ENCODE peak calls at places on chromosomes 7 and 10, in six cellular contexts. D, Y, J, B, F and P are unnamed samples.

GRCh38 chr10:114694062-114694461 is 36.0 kb upstream of the ABLIM1 start:
- DNase-seq in Y (peak; percentile 26), D (no peak), F (no peak), B (peak; percentile 45), J (no peak), P (no peak)

GRCh38 chr7:98903246-98903645 is 24.9 kb downstream of the TRRAP start:
- DNase-seq in B (no peak), J (no peak), F (no peak), Y (no peak), D (no peak), P (no peak)

GRCh38 chr7:94041529-94041928 is 37.4 kb upstream of the BET1 start:
- DNase-seq in J (no peak), F (no peak), Y (peak; percentile 42), B (peak; percentile 42), D (no peak), P (no peak)

GRCh38 chr7:125386211-125386610 is 456.6 kb upstream of the POT1 start:
- DNase-seq in D (no peak), B (no peak), Y (no peak), F (no peak), J (no peak), P (no peak)

GRCh38 chr7:148485618-148486017 is 104.9 kb upstream of the C7orf33 start:
- DNase-seq in B (no peak), J (no peak), F (no peak), D (no peak), Y (peak; percentile 12), P (no peak)

GRCh38 chr10:3149918-3150317 is 22.7 kb downstream of the PITRM1 start:
- DNase-seq in B (no peak), F (no peak), Y (no peak), J (no peak), D (no peak), P (no peak)

GRCh38 chr7:95972554-95972953 is 200.2 kb downstream of the DYNC1I1 start:
- DNase-seq in J (no peak), F (no peak), Y (no peak), B (no peak), D (no peak), P (no peak)

GRCh38 chr7:111560773-111561658 is 1.3 kb downstream of the IMMP2L start:
- DNase-seq in D (no peak), B (peak; percentile 48), Y (peak; percentile 74), F (peak; percentile 10), J (no peak), P (no peak)

GRCh38 chr10:9868499-9868898 is 1149.2 kb upstream of the CELF2 start:
- DNase-seq in B (no peak), J (no peak), F (no peak), Y (no peak), D (no peak), P (no peak)

GRCh38 chr10:101225846-101226361 is 3.4 kb downstream of the LBX1 start:
- DNase-seq in J (no peak), Y (no peak), F (no peak), D (no peak), B (no peak), P (no peak)

GRCh38 chr10:101222683-101223273 is 6.5 kb downstream of the LBX1 start:
- DNase-seq in J (no peak), D (no peak), F (peak; percentile 63), Y (no peak), B (no peak), P (no peak)

GRCh38 chr10:101224910-101225823 is 4.1 kb downstream of the LBX1 start:
- DNase-seq in B (no peak), D (no peak), J (no peak), Y (no peak), F (peak; percentile 77), P (no peak)

GRCh38 chr10:101223274-101224059 is 5.8 kb downstream of the LBX1 start:
- DNase-seq in F (peak; percentile 61), B (no peak), D (no peak), Y (no peak), J (no peak), P (no peak)

GRCh38 chr10:101224060-101224909 is 5.0 kb downstream of the LBX1 start:
- DNase-seq in D (no peak), Y (no peak), B (no peak), J (no peak), F (peak; percentile 42), P (no peak)
- H3K27me3 ChIP-seq in D (peaks cover 100% of the 10 kb centered on the region), Y (peaks cover 99% of the 10 kb centered on the region), B (peaks cover 48% of the 10 kb centered on the region), J (peaks cover 3% of the 10 kb centered on the region), F (peaks cover 100% of the 10 kb centered on the region), P (peaks cover 8% of the 10 kb centered on the region)

GRCh38 chr10:86642499-86642898 is 11.8 kb upstream of the OPN4 start:
- DNase-seq in D (no peak), J (no peak), B (peak; percentile 78), Y (peak; percentile 60), F (no peak), P (no peak)
- TF ChIP-seq CTCF in D (no peak), J (no peak), B (no peak), Y (peak; percentile 18), F (no peak), P (no peak)

DNA sequence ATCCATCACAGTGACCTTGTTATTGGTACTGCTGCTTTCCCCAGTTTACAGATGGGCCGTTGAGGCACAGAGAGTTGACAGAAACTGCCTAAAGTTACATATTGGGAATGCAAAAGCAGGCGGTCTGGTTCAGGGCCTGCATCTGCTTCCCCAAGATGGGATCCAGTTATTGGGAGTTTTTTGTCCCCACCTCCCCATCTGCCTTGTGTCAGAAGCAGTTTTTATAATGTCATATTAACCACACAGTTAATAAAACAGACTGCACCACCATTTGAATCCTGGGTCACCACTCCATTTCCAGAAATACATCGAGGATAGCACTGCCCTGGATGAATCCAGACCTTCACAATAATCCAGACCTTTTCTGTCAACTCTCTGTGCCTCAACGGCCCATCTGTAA is 67.9 kb downstream of the CELF2 start:
- DNase-seq in B (no peak), Y (no peak), D (no peak), F (no peak), J (no peak), P (no peak)
- H3K27me3 ChIP-seq in B (no peaks in the 10 kb centered on the region), Y (no peaks in the 10 kb centered on the region), D (no peaks in the 10 kb centered on the region), F (no peaks in the 10 kb centered on the region), J (no peaks in the 10 kb centered on the region), P (no peaks in the 10 kb centered on the region)

DNA sequence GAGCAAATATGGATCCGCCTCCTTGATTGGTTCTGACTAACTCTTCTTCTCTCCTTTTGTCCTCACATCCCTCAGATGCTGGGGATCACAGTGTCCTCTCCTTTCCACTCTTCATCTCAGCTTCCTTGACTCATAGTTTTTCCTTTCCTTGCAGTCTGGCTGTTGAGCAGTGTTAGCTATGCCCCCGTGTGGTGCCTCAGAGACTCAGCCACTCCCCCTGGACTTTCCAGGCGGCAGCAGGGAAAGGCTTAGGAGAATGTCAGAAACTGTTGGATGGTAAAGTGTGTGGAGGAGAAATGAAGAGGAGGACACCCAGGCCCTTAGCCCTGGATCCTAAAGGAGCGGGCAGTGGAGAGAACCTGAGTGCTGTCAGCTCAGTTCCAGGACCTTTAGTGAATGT is 267.5 kb downstream of the CELF2 start:
- DNase-seq in J (no peak), Y (no peak), F (peak; percentile 5), D (no peak), B (no peak), P (no peak)
- TF ChIP-seq CTCF in J (no peak), Y (no peak), F (peak; percentile 29), D (no peak), B (no peak), P (peak; percentile 26)

GRCh38 chr7:117323585-117323876 is 673 bp upstream of the WNT2 start:
- DNase-seq in F (peak; percentile 23), B (no peak), Y (no peak), D (no peak), J (no peak), P (peak; percentile 15)

GRCh38 chr7:117322741-117323584 is at the start of gene WNT2:
- DNase-seq in B (peak; percentile 42), J (no peak), Y (no peak), D (no peak), F (peak; percentile 51), P (peak; percentile 21)

GRCh38 chr7:117323877-117324699 is 1.2 kb upstream of the WNT2 start:
- DNase-seq in D (peak; percentile 56), Y (peak; percentile 4), J (peak; percentile 12), B (peak; percentile 25), F (peak; percentile 66), P (peak; percentile 23)

GRCh38 chr7:117325836-117326235 is 3.0 kb upstream of the WNT2 start:
- DNase-seq in D (no peak), F (no peak), B (peak; percentile 2), Y (no peak), J (no peak), P (no peak)

DNA sequence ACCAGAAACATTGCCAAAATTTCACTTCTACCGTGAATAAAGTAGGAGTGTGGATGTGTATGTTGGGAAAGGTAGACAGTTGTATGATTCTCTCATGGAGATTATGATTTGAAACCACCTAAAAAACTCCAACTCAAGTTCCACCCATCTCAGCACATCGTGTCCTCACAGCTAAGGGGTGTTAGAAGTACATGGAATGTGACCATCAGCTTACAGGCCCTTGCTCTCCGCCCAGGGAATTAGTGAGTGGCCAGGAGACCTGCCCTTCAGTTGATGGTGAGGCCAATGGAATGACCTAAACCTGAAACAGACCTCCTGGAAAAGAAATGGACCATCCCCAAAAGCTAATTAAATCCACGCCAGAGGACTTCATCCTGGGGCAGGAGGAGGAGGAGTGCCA is 2.1 kb upstream of the WNT2 start:
- DNase-seq in Y (no peak), D (no peak), B (no peak), F (peak; percentile 17), J (no peak), P (no peak)
- H3K27me3 ChIP-seq in Y (peaks cover 37% of the 10 kb centered on the region), D (peaks cover 30% of the 10 kb centered on the region), B (peaks cover 46% of the 10 kb centered on the region), F (peaks cover 86% of the 10 kb centered on the region), J (no peaks in the 10 kb centered on the region), P (no peaks in the 10 kb centered on the region)